ENCODE peak calls at places on chromosomes 7 and 10, in nine cellular contexts. L is lower leg skin, K is right lobe of liver, P is IMR-90, N is ovary, H is suprapubic skin, S is heart left ventricle, R is HCT116, U is esophagus squamous epithelium. E is an unnamed sample.

GRCh38 chr7:104207348-104207730 is 474 bp downstream of the ORC5 start:
- DNase-seq in L (no peak), K (no peak), P (peak; percentile 12), N (no peak), H (no peak), S (no peak), R (no peak), U (no peak), E (no peak)

GRCh38 chr7:18890134-18890533 is 227.3 kb downstream of the TWIST1 start:
- DNase-seq in L (no peak), K (no peak), P (peak; percentile 90), N (no peak), H (no peak), S (no peak), R (no peak), U (no peak), E (no peak)

GRCh38 chr10:76723781-76724336 is 913.7 kb downstream of the KCNMA1 start:
- DNase-seq in L (no peak), K (no peak), P (no peak), N (no peak), H (no peak), S (no peak), R (no peak), U (no peak), E (no peak)

GRCh38 chr10:16606421-16606820 is 84.7 kb upstream of the C1QL3 start:
- DNase-seq in L (no peak), K (no peak), P (peak; percentile 56), N (no peak), H (no peak), S (no peak), R (no peak), U (no peak), E (no peak)

GRCh38 chr10:132602610-132603009 is 65.0 kb downstream of the INPP5A start:
- DNase-seq in L (no peak), K (no peak), P (no peak), N (no peak), H (no peak), S (no peak), R (no peak), U (no peak), E (no peak)

GRCh38 chr10:77372400-77372799 is 265.2 kb downstream of the KCNMA1 start:
- DNase-seq in L (no peak), K (peak; percentile 35), P (no peak), N (no peak), H (no peak), S (no peak), R (no peak), U (no peak), E (no peak)

GRCh38 chr7:148930335-148930734 is 46.2 kb upstream of the EZH2 start:
- DNase-seq in L (no peak), K (no peak), P (no peak), N (no peak), H (no peak), S (no peak), R (no peak), U (no peak), E (no peak)

GRCh38 chr10:4498763-4499251 is 327.2 kb upstream of the AKR1E2 start:
- DNase-seq in L (no peak), K (no peak), P (peak; percentile 94), N (no peak), H (no peak), S (no peak), R (no peak), U (no peak), E (no peak)

GRCh38 chr7:33932832-33933468 is 27.6 kb downstream of the BMPER start:
- DNase-seq in L (peak; percentile 95), K (peak; percentile 70), P (peak; percentile 83), N (peak; percentile 89), H (peak; percentile 84), S (peak; percentile 76), R (peak; percentile 66), U (no peak), E (peak; percentile 95)

GRCh38 chr7:79528421-79528820 is 75.0 kb upstream of the MAGI2 start:
- DNase-seq in L (no peak), K (no peak), P (no peak), N (no peak), H (no peak), S (no peak), R (peak; percentile 44), U (no peak), E (no peak)

GRCh38 chr10:7311256-7312178 is 99.3 kb downstream of the SFMBT2 start:
- DNase-seq in L (no peak), K (no peak), P (peak; percentile 13), N (no peak), H (no peak), S (no peak), R (no peak), U (no peak), E (no peak)

GRCh38 chr10:99085358-99085757 is 150.3 kb downstream of the HPSE2 start:
- DNase-seq in L (no peak), K (no peak), P (no peak), N (no peak), H (no peak), S (no peak), R (no peak), U (no peak), E (no peak)

GRCh38 chr10:97069576-97070362 is 116.0 kb downstream of the SLIT1 start:
- DNase-seq in L (no peak), K (no peak), P (no peak), N (no peak), H (no peak), S (no peak), R (peak; percentile 68), U (no peak), E (no peak)

GRCh38 chr7:79636849-79637248 is 183.4 kb upstream of the MAGI2 start:
- DNase-seq in L (no peak), K (no peak), P (no peak), N (no peak), H (no peak), S (no peak), R (no peak), U (no peak), E (no peak)

GRCh38 chr7:155017834-155018233 is 14.9 kb upstream of the PAXIP1 start:
- DNase-seq in L (no peak), K (no peak), P (no peak), N (no peak), H (no peak), S (no peak), R (no peak), U (no peak), E (no peak)

GRCh38 chr10:21068025-21068656 is 171.0 kb upstream of the NEBL start:
- DNase-seq in L (no peak), K (no peak), P (no peak), N (no peak), H (no peak), S (peak; percentile 23), R (no peak), U (no peak), E (no peak)

GRCh38 chr10:15265558-15265957 is 97.1 kb upstream of the NMT2 start:
- DNase-seq in L (no peak), K (no peak), P (no peak), N (no peak), H (no peak), S (no peak), R (no peak), U (no peak), E (no peak)

DNA sequence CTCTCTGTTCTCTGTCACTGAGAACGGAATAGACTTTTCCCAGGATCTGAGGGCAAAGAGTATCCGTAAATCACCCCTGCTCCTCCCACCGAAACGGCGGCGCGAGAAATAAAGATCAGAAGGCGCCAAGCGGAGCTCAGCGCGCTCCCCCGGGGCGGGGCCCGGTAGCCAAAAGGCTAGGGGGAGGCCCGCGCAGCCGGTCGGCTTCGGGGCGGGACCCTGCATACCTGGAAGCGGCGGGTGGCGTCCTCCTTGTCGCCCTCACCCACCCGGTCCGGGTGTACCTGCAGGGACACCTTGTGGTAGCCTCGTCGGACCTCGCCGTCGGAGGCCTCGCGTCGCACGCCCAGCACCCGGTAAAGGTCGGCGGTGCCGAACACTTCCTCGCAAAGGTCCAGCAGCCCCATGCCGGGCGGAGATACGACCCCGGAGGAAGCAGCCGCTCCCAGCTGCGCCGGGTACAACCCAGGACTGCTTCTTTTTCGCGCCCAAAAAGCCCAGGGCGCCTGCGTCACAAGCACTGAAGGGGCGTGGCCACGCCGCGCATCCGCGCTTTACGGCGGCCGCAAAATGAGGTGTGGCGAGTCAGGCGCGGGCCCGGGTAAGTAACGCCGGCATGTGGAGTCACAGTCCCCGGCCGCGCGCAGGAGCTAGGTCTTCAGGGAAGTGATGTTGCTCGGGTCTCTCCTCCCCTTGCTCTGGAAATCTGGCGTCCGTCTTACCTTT is at the start of gene DNAJC9:
- DNase-seq in L (peak; percentile 99), K (peak; percentile 96), P (peak; percentile 90), N (peak; percentile 96), H (peak; percentile 97), S (peak; percentile 94), R (peak; percentile 90), U (peak; percentile 78), E (peak; percentile 98)
- TF ChIP-seq POLR2A in L (peak; percentile 34), K (peak; percentile 88), P (peak; percentile 90), N (peak; percentile 76), H (peak; percentile 88), S (peak; percentile 80), R (peak; percentile 97), U (peak; percentile 55), E (peak; percentile 92)

GRCh38 chr7:150404172-150404784 is 25.1 kb downstream of the ZNF775 start:
- DNase-seq in L (peak; percentile 83), K (no peak), P (no peak), N (no peak), H (peak; percentile 55), S (no peak), R (no peak), U (no peak), E (peak; percentile 52)
- H3K4me3 ChIP-seq in L (peak overlapping the region; percentile 52), K (peak overlapping the region; percentile 72), P (peak overlapping the region; percentile 61), N (peak overlapping the region; percentile 62), H (peak overlapping the region; percentile 84), S (peak overlapping the region; percentile 54), R (peak overlapping the region; percentile 48), U (peak overlapping the region; percentile 78), E (no peak overlapping the region)

DNA sequence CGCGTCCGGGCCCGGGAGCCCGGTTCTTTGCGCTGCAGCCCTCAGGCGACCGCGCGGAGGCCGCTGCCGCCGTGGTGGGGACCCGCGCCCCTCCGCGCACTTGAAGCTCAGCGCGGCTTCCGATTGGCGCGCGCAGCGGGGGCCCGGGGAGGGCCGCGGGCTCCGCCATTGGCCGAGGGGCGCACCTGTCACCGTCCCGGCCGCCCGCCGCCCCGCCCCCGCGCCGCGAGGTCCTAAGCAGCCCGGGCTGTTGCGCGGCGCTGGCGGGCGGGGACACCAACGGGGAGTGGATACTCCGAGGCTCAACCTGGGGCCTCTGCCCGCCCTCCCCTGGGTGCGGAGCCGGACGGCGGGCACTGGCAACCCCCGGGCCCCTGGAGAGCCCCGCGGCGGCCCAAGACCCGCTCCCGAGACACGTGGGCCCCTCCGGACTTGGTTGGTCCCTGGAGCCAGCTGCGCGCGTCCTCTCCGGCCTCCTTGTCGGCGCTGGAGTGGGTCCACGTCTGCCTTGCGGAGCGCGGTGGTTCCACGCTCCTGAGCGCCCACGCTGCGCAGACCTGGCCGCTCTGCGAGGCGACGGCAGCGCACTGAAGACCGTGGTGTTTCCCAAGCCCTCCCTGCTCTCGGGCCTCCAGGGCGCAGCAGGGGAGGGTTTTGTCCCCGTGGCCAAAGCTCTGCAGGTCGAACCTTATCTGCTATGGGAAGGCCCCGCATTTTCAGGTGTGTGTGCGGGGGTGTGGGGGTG is at the start of gene MNX1:
- DNase-seq in L (no peak), K (no peak), P (no peak), N (no peak), H (peak; percentile 62), S (peak; percentile 28), R (peak; percentile 54), U (no peak), E (peak; percentile 29)
- TF ChIP-seq POLR2A in L (no peak), K (no peak), P (no peak), N (no peak), H (no peak), S (no peak), R (no peak), U (no peak), E (no peak)

GRCh38 chr10:12774219-12774894 is 227.2 kb downstream of the CCDC3 start:
- DNase-seq in L (no peak), K (no peak), P (no peak), N (no peak), H (no peak), S (no peak), R (no peak), U (no peak), E (no peak)
- H3K4me3 ChIP-seq in L (no peak overlapping the region), K (no peak overlapping the region), P (no peak overlapping the region), N (no peak overlapping the region), H (no peak overlapping the region), S (no peak overlapping the region), R (no peak overlapping the region), U (no peak overlapping the region), E (no peak overlapping the region)